ENCODE peak calls at places on chromosomes 16 and 17, in four cellular contexts. One of them, this sample, is unnamed.

GRCh38 chr16:76639685-76640289 is 362.6 kb downstream of the CNTNAP4 start:
- DNase-seq in K562: no peak
- DNase-seq in HepG2: peak
- DNase-seq in H1: peak
- DNase-seq in this sample: no peak

GRCh38 chr17:61015966-61016365 is 338.3 kb downstream of the BCAS3 start:
- DNase-seq in K562: no peak
- DNase-seq in HepG2: no peak
- DNase-seq in H1: no peak
- DNase-seq in this sample: no peak

GRCh38 chr17:61970030-61970429 is 42.2 kb upstream of the INTS2 start:
- DNase-seq in K562: no peak
- DNase-seq in HepG2: no peak
- DNase-seq in H1: no peak
- DNase-seq in this sample: no peak

GRCh38 chr17:45431531-45432404 is 902 bp downstream of the ARHGAP27 start:
- DNase-seq in K562: peak
- DNase-seq in HepG2: peak
- DNase-seq in H1: peak
- DNase-seq in this sample: no peak

GRCh38 chr17:59751955-59752413 is 44.5 kb downstream of the VMP1 start:
- DNase-seq in K562: no peak
- DNase-seq in HepG2: no peak
- DNase-seq in H1: no peak
- DNase-seq in this sample: no peak

GRCh38 chr16:77211880-77212735 is 12.9 kb downstream of the SYCE1L start:
- DNase-seq in K562: peak
- DNase-seq in HepG2: no peak
- DNase-seq in H1: peak
- DNase-seq in this sample: no peak

GRCh38 chr17:81684442-81684911 is 666 bp downstream of the HGS start:
- DNase-seq in K562: no peak
- DNase-seq in HepG2: peak
- DNase-seq in H1: no peak
- DNase-seq in this sample: no peak

GRCh38 chr17:55584055-55584685 is 72.9 kb upstream of the SMIM36 start:
- DNase-seq in K562: no peak
- DNase-seq in HepG2: no peak
- DNase-seq in H1: no peak
- DNase-seq in this sample: no peak

GRCh38 chr17:11852911-11853310 is 144.4 kb downstream of the ZNF18 start:
- DNase-seq in K562: no peak
- DNase-seq in HepG2: no peak
- DNase-seq in H1: no peak
- DNase-seq in this sample: no peak

GRCh38 chr17:2282297-2282873 is 21.2 kb downstream of the SMG6 start:
- DNase-seq in K562: peak
- DNase-seq in HepG2: peak
- DNase-seq in H1: no peak
- DNase-seq in this sample: no peak

GRCh38 chr17:41168121-41168520 is at the start of gene KRTAP4-3:
- DNase-seq in K562: no peak
- DNase-seq in HepG2: no peak
- DNase-seq in H1: no peak
- DNase-seq in this sample: no peak

GRCh38 chr16:7330709-7331108 is 1.9 kb upstream of the RBFOX1 start:
- DNase-seq in K562: no peak
- DNase-seq in HepG2: no peak
- DNase-seq in H1: no peak
- DNase-seq in this sample: no peak

GRCh38 chr17:74417178-74418045 is 14.5 kb upstream of the GPRC5C start:
- DNase-seq in K562: no peak
- DNase-seq in HepG2: peak
- DNase-seq in H1: no peak
- DNase-seq in this sample: peak

GRCh38 chr17:28142355-28142754 is 99.9 kb downstream of the NLK start:
- DNase-seq in K562: no peak
- DNase-seq in HepG2: no peak
- DNase-seq in H1: no peak
- DNase-seq in this sample: no peak

GRCh38 chr17:39787038-39787437 is 49.3 kb downstream of the GRB7 start:
- DNase-seq in K562: no peak
- DNase-seq in HepG2: no peak
- DNase-seq in H1: no peak
- DNase-seq in this sample: no peak

GRCh38 chr16:9077001-9077809 is 14.2 kb upstream of the HAPSTR1 start:
- DNase-seq in K562: peak
- DNase-seq in HepG2: peak
- DNase-seq in H1: no peak
- DNase-seq in this sample: no peak

GRCh38 chr16:54647731-54648221 is 282.9 kb upstream of the IRX5 start:
- DNase-seq in K562: no peak
- DNase-seq in HepG2: no peak
- DNase-seq in H1: no peak
- DNase-seq in this sample: no peak

GRCh38 chr17:69335018-69335417 is 8.1 kb upstream of the ABCA5 start:
- DNase-seq in K562: peak
- DNase-seq in HepG2: peak
- DNase-seq in H1: no peak
- DNase-seq in this sample: no peak

GRCh38 chr16:87297918-87298631 is 19.1 kb downstream of the C16orf95 start:
- DNase-seq in K562: peak
- DNase-seq in HepG2: peak
- DNase-seq in H1: peak
- DNase-seq in this sample: no peak

GRCh38 chr16:73877148-73877547 is 419.5 kb upstream of the PSMD7 start:
- DNase-seq in K562: no peak
- DNase-seq in HepG2: no peak
- DNase-seq in H1: no peak
- DNase-seq in this sample: no peak

GRCh38 chr16:55542459-55543082 is 23.9 kb upstream of the CAPNS2 start:
- DNase-seq in K562: no peak
- DNase-seq in HepG2: no peak
- DNase-seq in H1: no peak
- DNase-seq in this sample: no peak

GRCh38 chr16:11386791-11387546 is 41.7 kb downstream of the RMI2 start:
- DNase-seq in K562: peak
- DNase-seq in HepG2: peak
- DNase-seq in H1: peak
- DNase-seq in this sample: no peak

GRCh38 chr17:36848008-36848902 is 89.0 kb upstream of the LHX1 start:
- DNase-seq in K562: no peak
- DNase-seq in HepG2: no peak
- DNase-seq in H1: no peak
- DNase-seq in this sample: no peak

GRCh38 chr17:69732272-69732671 is 317.8 kb downstream of the MAP2K6 start:
- DNase-seq in K562: no peak
- DNase-seq in HepG2: no peak
- DNase-seq in H1: no peak
- DNase-seq in this sample: no peak

GRCh38 chr16:50449800-50450199 is 81.0 kb upstream of the BRD7 start:
- DNase-seq in K562: no peak
- DNase-seq in HepG2: no peak
- DNase-seq in H1: no peak
- DNase-seq in this sample: no peak

GRCh38 chr16:20383106-20384029 is 21.2 kb downstream of the PDILT start:
- DNase-seq in K562: peak
- DNase-seq in HepG2: peak
- DNase-seq in H1: peak
- DNase-seq in this sample: no peak

GRCh38 chr17:18258356-18259038 is at the start of gene FLII:
- DNase-seq in K562: peak
- DNase-seq in HepG2: peak
- DNase-seq in H1: peak
- DNase-seq in this sample: no peak

GRCh38 chr17:46964315-46965265 is 14.5 kb downstream of the RPRML start:
- DNase-seq in K562: peak
- DNase-seq in HepG2: no peak
- DNase-seq in H1: peak
- DNase-seq in this sample: no peak

GRCh38 chr16:8756755-8757154 is 40.7 kb downstream of the TMEM186 start:
- DNase-seq in K562: no peak
- DNase-seq in HepG2: no peak
- DNase-seq in H1: no peak
- DNase-seq in this sample: no peak

GRCh38 chr17:39652635-39653315 is 12.4 kb upstream of the TCAP start:
- DNase-seq in K562: no peak
- DNase-seq in HepG2: peak
- DNase-seq in H1: no peak
- DNase-seq in this sample: no peak

GRCh38 chr16:88020513-88020885 is 69.3 kb downstream of the BANP start:
- DNase-seq in K562: no peak
- DNase-seq in HepG2: no peak
- DNase-seq in H1: no peak
- DNase-seq in this sample: no peak

GRCh38 chr16:31354394-31355291 is at the start of gene ITGAX:
- DNase-seq in K562: peak
- DNase-seq in HepG2: no peak
- DNase-seq in H1: no peak
- DNase-seq in this sample: peak

GRCh38 chr17:21272881-21273839 is 11.4 kb upstream of the MAP2K3 start:
- DNase-seq in K562: peak
- DNase-seq in HepG2: no peak
- DNase-seq in H1: no peak
- DNase-seq in this sample: no peak

DNA sequence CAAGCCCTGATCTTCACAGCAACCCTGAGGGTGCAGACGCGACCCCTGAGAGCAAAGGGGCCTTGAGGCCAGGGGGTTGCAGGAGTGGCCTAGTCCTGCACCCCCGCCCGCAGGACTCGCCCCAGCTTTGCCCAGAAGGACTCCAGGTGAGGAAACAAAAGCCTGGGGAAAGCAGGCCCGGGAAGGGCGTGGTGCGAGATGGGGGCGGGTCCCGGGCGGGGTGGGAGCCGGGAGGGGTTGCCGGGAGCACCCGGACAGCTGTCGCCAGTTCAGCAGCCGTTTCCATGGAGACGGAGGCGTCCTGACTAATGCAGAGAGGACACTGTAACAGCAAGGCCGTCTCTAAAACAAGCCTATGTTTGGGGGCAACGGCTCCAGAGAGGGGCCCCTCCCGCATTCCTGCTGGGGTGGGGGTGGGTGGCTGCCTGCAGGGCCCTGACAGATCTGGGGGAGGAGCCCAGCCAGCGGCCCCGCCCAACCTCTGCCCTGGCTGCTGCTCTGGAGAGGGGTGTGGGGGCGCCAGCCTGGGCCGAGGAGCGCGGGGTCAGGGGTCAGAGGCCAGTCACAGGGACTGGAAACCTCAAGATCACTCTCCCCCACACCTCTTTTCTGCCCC is 3.0 kb upstream of the TPPP3 start:
- DNase-seq in K562: peak
- DNase-seq in HepG2: peak
- DNase-seq in H1: peak
- DNase-seq in this sample: no peak
- TF ChIP-seq HDAC2 in K562: no peak
- TF ChIP-seq HDAC2 in HepG2: no peak
- TF ChIP-seq HDAC2 in H1: no peak
- TF ChIP-seq HDAC2 in this sample: no peak

GRCh38 chr17:17048106-17048505 is 5.8 kb downstream of the MPRIP start:
- DNase-seq in K562: no peak
- DNase-seq in HepG2: no peak
- DNase-seq in H1: no peak
- DNase-seq in this sample: no peak

GRCh38 chr17:17042851-17043667 is 802 bp downstream of the MPRIP start:
- DNase-seq in K562: no peak
- DNase-seq in HepG2: no peak
- DNase-seq in H1: no peak
- DNase-seq in this sample: no peak

GRCh38 chr17:17043668-17044226 is 1.5 kb downstream of the MPRIP start:
- DNase-seq in K562: no peak
- DNase-seq in HepG2: no peak
- DNase-seq in H1: no peak
- DNase-seq in this sample: no peak

GRCh38 chr17:17042381-17042736 is at the start of gene MPRIP:
- DNase-seq in K562: no peak
- DNase-seq in HepG2: no peak
- DNase-seq in H1: no peak
- DNase-seq in this sample: no peak

DNA sequence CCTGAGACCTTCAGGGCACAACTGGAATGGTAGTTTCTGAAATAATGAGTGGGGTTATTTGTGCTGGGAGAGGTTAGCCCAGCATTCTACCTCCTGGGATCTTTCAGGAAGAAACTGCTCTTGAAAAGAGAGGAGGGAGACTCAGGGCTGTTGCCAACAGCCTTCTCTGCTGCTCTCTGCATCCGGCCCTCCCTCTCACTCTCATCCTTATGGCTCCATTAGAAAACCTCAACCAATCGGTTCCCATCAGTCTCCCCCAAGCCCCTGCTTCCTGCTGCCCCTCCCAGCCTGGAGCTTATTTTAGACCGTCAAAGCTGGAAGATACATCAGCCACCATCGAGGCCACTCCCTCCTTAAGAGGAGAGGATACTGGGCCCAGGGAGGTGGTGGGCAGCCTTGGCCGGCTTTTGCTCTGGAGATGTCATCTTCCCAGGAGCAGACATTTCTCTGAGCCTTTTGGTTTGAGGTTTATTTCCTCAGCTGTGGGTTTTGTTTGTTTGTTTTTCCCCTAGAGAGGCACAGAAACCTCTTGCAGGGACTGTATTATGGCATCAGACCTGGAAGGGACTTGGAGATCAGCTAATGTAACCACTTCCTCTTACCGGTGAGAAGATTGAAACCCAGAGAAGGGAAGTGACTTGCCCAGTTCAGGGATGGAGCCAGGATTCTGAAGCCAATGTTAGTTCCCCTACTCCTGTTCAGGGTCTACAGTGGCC is 2.7 kb downstream of the MPRIP start:
- DNase-seq in K562: no peak
- DNase-seq in HepG2: no peak
- DNase-seq in H1: no peak
- DNase-seq in this sample: peak
- TF ChIP-seq GABPA in K562: peak
- TF ChIP-seq GABPA in HepG2: no peak
- TF ChIP-seq GABPA in H1: no peak
- TF ChIP-seq GABPA in this sample: no peak

GRCh38 chr17:43854498-43854897 is 7.5 kb downstream of the CD300LG start:
- DNase-seq in K562: no peak
- DNase-seq in HepG2: no peak
- DNase-seq in H1: no peak
- DNase-seq in this sample: no peak
- TF ChIP-seq TAF1 in K562: no peak
- TF ChIP-seq TAF1 in HepG2: no peak
- TF ChIP-seq TAF1 in H1: no peak
- TF ChIP-seq TAF1 in this sample: no peak

GRCh38 chr17:77287432-77288068 is 146.8 kb downstream of the SEC14L1 start:
- DNase-seq in K562: no peak
- DNase-seq in HepG2: peak
- DNase-seq in H1: no peak
- DNase-seq in this sample: no peak

GRCh38 chr17:77285594-77286390 is 145.0 kb downstream of the SEC14L1 start:
- DNase-seq in K562: no peak
- DNase-seq in HepG2: peak
- DNase-seq in H1: no peak
- DNase-seq in this sample: no peak

GRCh38 chr17:77288115-77288619 is 147.4 kb downstream of the SEC14L1 start:
- DNase-seq in K562: no peak
- DNase-seq in HepG2: no peak
- DNase-seq in H1: no peak
- DNase-seq in this sample: no peak

GRCh38 chr17:77286391-77286640 is 145.5 kb downstream of the SEC14L1 start:
- DNase-seq in K562: no peak
- DNase-seq in HepG2: no peak
- DNase-seq in H1: no peak
- DNase-seq in this sample: no peak

GRCh38 chr17:77286641-77287431 is 146.1 kb downstream of the SEC14L1 start:
- DNase-seq in K562: no peak
- DNase-seq in HepG2: peak
- DNase-seq in H1: no peak
- DNase-seq in this sample: no peak
- TF ChIP-seq HDAC2 in K562: no peak
- TF ChIP-seq HDAC2 in HepG2: peak
- TF ChIP-seq HDAC2 in H1: no peak
- TF ChIP-seq HDAC2 in this sample: no peak